ENCODE peak calls at places on chromosomes 7 and 10, in eight cellular contexts. I is kidney epithelial cell; K is brain microvascular endothelial cell; C is tibial nerve; O is upper lobe of right lung; L is neural progenitor cell; P is CD8-positive, alpha-beta T cell; Y is GM23338. J is an unnamed sample.

GRCh38 chr10:93299195-93299594 is 182.9 kb downstream of the MYOF start:
- DNase-seq in O (no peak), C (no peak), L (no peak), Y (peak; percentile 33), K (no peak), P (no peak), I (no peak), J (no peak)

GRCh38 chr10:112261281-112261822 is 21.8 kb upstream of the TECTB start:
- DNase-seq in K (no peak), O (no peak), C (no peak), Y (no peak), P (no peak), L (no peak), I (no peak), J (no peak)

GRCh38 chr7:43763183-43763582 is 4.7 kb downstream of the BLVRA start:
- DNase-seq in K (no peak), O (no peak), Y (peak; percentile 57), P (no peak), L (peak; percentile 42), C (no peak), I (no peak), J (no peak)

GRCh38 chr10:12961416-12961815 is 40.1 kb downstream of the CCDC3 start:
- DNase-seq in O (no peak), P (no peak), K (no peak), I (no peak), C (no peak), Y (no peak), L (no peak), J (no peak)

GRCh38 chr7:148944935-148945934 is 61.1 kb upstream of the EZH2 start:
- DNase-seq in K (peak; percentile 17), I (no peak), C (no peak), L (no peak), O (no peak), Y (no peak), P (no peak), J (no peak)

GRCh38 chr7:152899482-152900166 is 140.1 kb downstream of the ACTR3B start:
- DNase-seq in I (no peak), O (peak; percentile 81), P (no peak), Y (no peak), L (no peak), K (no peak), C (no peak), J (no peak)

GRCh38 chr10:125916977-125917376 is 20.6 kb downstream of the FANK1 start:
- DNase-seq in K (no peak), L (no peak), C (no peak), Y (no peak), O (no peak), P (no peak), I (no peak), J (no peak)

GRCh38 chr10:90674927-90675326 is 182.9 kb downstream of the HTR7 start:
- DNase-seq in K (peak; percentile 98), L (no peak), P (no peak), O (no peak), C (no peak), Y (no peak), I (no peak), J (no peak)

GRCh38 chr7:41688012-41688625 is 14.8 kb downstream of the INHBA start:
- DNase-seq in L (no peak), P (no peak), Y (no peak), C (no peak), I (no peak), K (no peak), O (no peak), J (no peak)

GRCh38 chr10:613217-613616 is 76.3 kb downstream of the DIP2C start:
- DNase-seq in Y (peak; percentile 33), K (no peak), O (peak; percentile 72), C (no peak), I (no peak), L (no peak), P (no peak), J (peak; percentile 65)

GRCh38 chr7:107170051-107170661 is 1.4 kb downstream of the HBP1 start:
- DNase-seq in C (no peak), O (no peak), P (no peak), I (no peak), K (no peak), L (no peak), Y (no peak), J (no peak)

GRCh38 chr10:111392159-111392558 is 315.3 kb downstream of the ADRA2A start:
- DNase-seq in L (no peak), O (no peak), I (no peak), C (no peak), K (no peak), P (no peak), Y (no peak), J (no peak)

GRCh38 chr7:151731022-151731441 is 145.9 kb downstream of the PRKAG2 start:
- DNase-seq in Y (no peak), O (no peak), C (no peak), P (no peak), K (no peak), L (peak; percentile 73), I (no peak), J (no peak)

DNA sequence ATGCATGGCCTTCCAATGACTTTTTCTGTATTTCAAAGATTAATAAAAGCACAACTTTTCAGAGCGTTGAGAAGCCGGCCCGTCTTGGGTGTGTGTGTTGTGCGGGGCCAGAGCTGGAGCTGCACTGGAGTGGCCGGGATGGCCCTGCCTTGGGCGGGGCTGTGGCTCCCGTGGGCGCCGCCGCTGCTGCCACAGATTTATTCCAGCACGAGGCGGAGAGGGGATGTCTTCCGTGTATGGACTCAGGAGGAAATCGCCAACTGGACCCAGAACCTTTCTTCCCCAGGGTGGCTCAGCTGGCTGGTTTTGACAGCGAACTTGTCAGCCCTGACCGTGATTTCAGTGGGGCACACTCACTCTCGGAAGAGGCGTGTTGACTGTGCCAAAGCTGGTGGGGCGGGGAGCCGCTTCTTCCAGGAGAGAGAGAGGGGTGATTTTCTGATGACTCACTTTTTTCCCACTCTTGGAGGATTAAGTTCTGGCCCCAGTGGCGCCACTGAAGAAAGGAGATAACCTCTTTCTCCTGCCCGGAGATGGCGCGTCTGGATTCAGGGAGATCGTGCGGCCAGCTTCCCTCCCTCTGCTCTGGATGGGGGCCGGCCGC is 72.4 kb downstream of the DNAJB6 start:
- DNase-seq in Y (no peak), C (no peak), O (no peak), P (no peak), K (no peak), L (no peak), I (no peak), J (peak; percentile 70)
- H3K36me3 ChIP-seq in Y (peaks cover 3% of the 10 kb centered on the region), C (no peaks in the 10 kb centered on the region), O (peaks cover 17% of the 10 kb centered on the region), P (peaks cover 3% of the 10 kb centered on the region), K (peaks cover 16% of the 10 kb centered on the region), L (no peaks in the 10 kb centered on the region), I (no peaks in the 10 kb centered on the region), J (peaks cover 88% of the 10 kb centered on the region)

DNA sequence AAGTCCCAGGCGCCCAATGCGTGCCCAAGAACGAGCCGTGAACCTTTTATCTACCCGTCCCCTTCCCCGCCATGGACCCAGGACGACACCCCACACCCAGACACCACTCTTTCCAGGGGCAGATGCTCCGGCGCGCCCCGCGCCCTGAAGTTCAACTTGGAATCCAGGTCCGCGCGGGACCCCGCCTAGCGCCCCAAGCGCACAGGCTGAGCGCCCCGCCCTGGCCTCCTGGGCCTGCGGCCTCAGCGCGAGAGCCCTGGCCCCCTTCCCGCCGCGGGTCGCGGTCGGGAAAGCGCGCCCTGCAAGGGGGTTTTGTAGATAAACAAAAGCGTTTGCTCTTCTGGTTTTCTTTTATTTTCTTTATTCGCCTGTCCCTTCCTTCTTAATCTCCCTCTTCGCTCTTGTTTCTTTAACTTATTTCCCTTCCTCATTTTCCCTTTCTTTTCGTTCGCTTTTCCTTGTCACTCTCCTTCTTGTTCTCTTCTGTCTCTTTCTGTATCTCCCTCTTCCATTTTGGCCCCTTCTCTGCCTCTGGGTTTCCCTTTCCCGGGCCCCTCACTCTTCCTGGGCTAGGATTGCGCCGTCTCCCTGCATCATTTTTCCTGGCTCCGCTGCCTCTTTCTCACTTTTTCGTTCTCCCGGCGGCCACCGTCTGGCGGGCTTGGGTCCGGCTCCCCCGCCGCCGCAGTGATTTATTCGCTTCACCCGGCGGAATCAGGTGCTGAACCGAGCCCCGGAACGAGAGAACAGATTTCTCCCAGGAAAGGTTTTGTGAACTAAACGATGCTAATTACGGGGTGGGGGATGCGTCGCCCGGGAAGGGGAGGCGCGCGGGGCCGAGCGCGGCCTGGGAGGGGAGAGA is 15.3 kb upstream of the PAX2 start:
- DNase-seq in P (no peak), O (peak; percentile 54), C (no peak), Y (peak; percentile 58), K (no peak), L (peak; percentile 60), I (no peak), J (no peak)
- H3K4me3 ChIP-seq in P (peak overlapping the region; percentile 41), O (peak overlapping the region; percentile 16), C (no peak overlapping the region), Y (peak overlapping the region; percentile 46), K (no peak overlapping the region), L (peak overlapping the region; percentile 4), I (peak overlapping the region; percentile 48), J (no peak overlapping the region)

GRCh38 chr7:99739699-99740572 is 4.9 kb upstream of the CYP3A7 start:
- DNase-seq in K (no peak), O (no peak), C (no peak), P (no peak), I (no peak), L (no peak), Y (no peak), J (no peak)

GRCh38 chr7:99737726-99738125 is 2.7 kb upstream of the CYP3A7 start:
- DNase-seq in C (no peak), L (no peak), K (no peak), I (no peak), O (no peak), P (no peak), Y (no peak), J (no peak)

GRCh38 chr7:99741438-99741795 is 6.4 kb upstream of the CYP3A7 start:
- DNase-seq in O (no peak), C (no peak), I (no peak), K (no peak), P (no peak), Y (no peak), L (no peak), J (no peak)

GRCh38 chr7:99740573-99741437 is 5.8 kb upstream of the CYP3A7 start:
- DNase-seq in C (no peak), L (no peak), O (no peak), P (no peak), Y (no peak), K (no peak), I (no peak), J (no peak)

DNA sequence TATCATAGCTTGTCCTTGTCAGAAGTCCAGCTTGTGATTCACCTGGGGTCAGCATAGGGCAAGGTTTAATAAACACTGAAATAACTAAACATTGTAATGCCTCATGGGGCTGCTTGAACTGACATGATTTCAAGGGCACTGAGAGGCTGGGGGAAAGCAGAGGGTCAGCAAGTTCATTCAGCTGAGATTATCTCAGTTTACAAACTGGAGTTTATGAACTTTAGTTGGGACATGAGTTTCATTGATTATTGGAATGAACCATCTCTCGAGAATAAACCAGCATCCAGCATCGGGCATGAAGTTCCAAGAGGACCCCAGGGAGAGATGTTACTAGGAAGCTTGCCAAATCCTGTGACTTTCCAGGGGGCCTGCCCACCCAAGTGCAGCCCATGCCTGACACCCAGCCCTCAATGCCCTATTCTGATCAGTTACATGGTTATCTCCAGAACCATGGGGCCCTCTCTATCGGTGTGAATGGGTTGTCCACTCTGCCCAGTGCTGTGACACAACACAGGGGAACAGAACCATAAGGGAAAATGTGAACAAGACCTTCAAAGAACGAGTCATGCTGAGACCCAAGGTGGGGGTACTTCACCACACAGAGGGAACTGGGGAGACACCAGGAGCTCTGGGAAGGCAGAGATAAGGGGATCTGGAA is 7.9 kb upstream of the CYP3A7 start:
- DNase-seq in O (no peak), P (no peak), C (no peak), L (no peak), Y (no peak), I (no peak), K (no peak), J (no peak)
- TF ChIP-seq CTCF in O (no peak), P (no peak), C (no peak), L (no peak), Y (no peak), I (no peak), K (no peak), J (no peak)

GRCh38 chr10:77837925-77838595 is 88.5 kb downstream of the DLG5 start:
- DNase-seq in I (no peak), K (no peak), C (no peak), O (no peak), Y (no peak), L (no peak), P (no peak), J (no peak)
- H3K36me3 ChIP-seq in I (peaks cover 2% of the 10 kb centered on the region), K (peaks cover 16% of the 10 kb centered on the region), C (peaks cover 12% of the 10 kb centered on the region), O (peaks cover 45% of the 10 kb centered on the region), Y (peaks cover 3% of the 10 kb centered on the region), L (no peaks in the 10 kb centered on the region), P (no peaks in the 10 kb centered on the region), J (no peaks in the 10 kb centered on the region)